ENCODE peak calls at places on chromosomes 1 and 21, in five cellular contexts. X is activated naive CD4-positive, alpha-beta T cell treated with anti-CD3 and anti-CD28 coated beads, Interleukin-2, amount 50 U/mL, for 16 hours; A is GM12892; T is stimulated activated CD4-positive, alpha-beta T cell treated with anti-CD3 and anti-CD28 coated beads, Interleukin-2, amount 100 ng/mL, for 48 hours; Y is cardiac muscle cell. L is an unnamed sample.

GRCh38 chr1:229900220-229900619 is 166.8 kb upstream of the GALNT2 start:
- DNase-seq in A (no peak), T (no peak), X (no peak), Y (no peak), L (no peak)

GRCh38 chr21:29233611-29234540 is 64.8 kb upstream of the BACH1 start:
- DNase-seq in A (peak), T (peak), X (peak), Y (no peak), L (peak)

GRCh38 chr1:180195401-180195800 is 34.7 kb upstream of the LHX4 start:
- DNase-seq in X (no peak), A (no peak), T (no peak), Y (no peak), L (no peak)

GRCh38 chr21:44977616-44978340 is 37.9 kb downstream of the SLX9 start:
- DNase-seq in T (no peak), A (no peak), Y (no peak), X (no peak), L (no peak)

GRCh38 chr1:47230692-47231313 is 1.2 kb downstream of the TAL1 start:
- DNase-seq in T (no peak), X (no peak), A (no peak), Y (peak), L (no peak)

GRCh38 chr1:199808110-199808870 is 219.2 kb upstream of the NR5A2 start:
- DNase-seq in X (no peak), T (no peak), A (no peak), Y (no peak), L (no peak)

GRCh38 chr1:1941868-1942752 is 23.0 kb upstream of the TMEM52 start:
- DNase-seq in Y (no peak), A (no peak), X (no peak), T (no peak), L (no peak)

GRCh38 chr1:19312782-19313635 is 883 bp downstream of the SLC66A1 start:
- DNase-seq in T (no peak), Y (no peak), A (no peak), X (peak), L (no peak)

GRCh38 chr1:232142403-232143314 is 487.3 kb downstream of the SIPA1L2 start:
- DNase-seq in X (no peak), A (no peak), T (no peak), Y (peak), L (no peak)

GRCh38 chr1:25793585-25794170 is 6.3 kb upstream of the SELENON start:
- DNase-seq in X (no peak), A (no peak), Y (no peak), T (no peak), L (no peak)

GRCh38 chr1:180680558-180681144 is 48.8 kb downstream of the XPR1 start:
- DNase-seq in A (no peak), Y (peak), X (no peak), T (no peak), L (no peak)

GRCh38 chr1:4965346-4965726 is 310.9 kb downstream of the AJAP1 start:
- DNase-seq in Y (no peak), X (no peak), A (no peak), T (no peak), L (no peak)

GRCh38 chr1:187010571-187011309 is 182.0 kb downstream of the PLA2G4A start:
- DNase-seq in T (no peak), A (no peak), Y (no peak), X (no peak), L (no peak)

GRCh38 chr1:155218854-155219591 is 10.5 kb downstream of the MTX1 start:
- DNase-seq in Y (peak), X (no peak), T (peak), A (no peak), L (no peak)

L was measured in GM12864.